ENCODE peak calls at places on chromosomes 11 and 22, in five cellular contexts. E is HepG2, F is upper lobe of right lung, D is body of pancreas, H is thoracic aorta. B is an unnamed sample.

GRCh38 chr11:112368402-112368801 is 107.7 kb upstream of the PLET1 start:
- ATAC-seq in D (no peak), F (no peak), H (no peak), E (no peak), B (no peak)

GRCh38 chr11:13114566-13115465 is 105.7 kb downstream of the RASSF10 start:
- ATAC-seq in F (peak; percentile 67), E (peak; percentile 100), H (no peak), D (peak; percentile 50), B (no peak)

GRCh38 chr11:33258631-33259184 is 1.5 kb downstream of the HIPK3 start:
- ATAC-seq in F (peak; percentile 0), E (peak; percentile 28), H (peak; percentile 7), D (peak; percentile 18), B (peak; percentile 32)

GRCh38 chr11:79564288-79564925 is 123.6 kb upstream of the TENM4 start:
- ATAC-seq in H (no peak), E (no peak), F (peak; percentile 93), D (no peak), B (no peak)

GRCh38 chr11:119809346-119809745 is 80.3 kb upstream of the NECTIN1 start:
- ATAC-seq in E (no peak), D (no peak), H (no peak), F (no peak), B (no peak)

GRCh38 chr22:43511276-43511910 is 99.6 kb downstream of the MPPED1 start:
- ATAC-seq in H (no peak), F (no peak), D (no peak), E (no peak), B (no peak)

GRCh38 chr11:7592706-7593105 is 78.9 kb downstream of the PPFIBP2 start:
- ATAC-seq in D (peak; percentile 49), F (peak; percentile 79), E (no peak), H (no peak), B (no peak)

GRCh38 chr11:131760191-131760951 is 390.0 kb downstream of the NTM start:
- ATAC-seq in F (no peak), E (no peak), H (no peak), D (peak; percentile 45), B (no peak)

GRCh38 chr11:46295312-46295995 is 18.0 kb downstream of the CREB3L1 start:
- ATAC-seq in F (peak; percentile 86), D (peak; percentile 78), H (peak; percentile 47), E (peak; percentile 91), B (peak; percentile 86)

GRCh38 chr11:8707541-8708270 is 25.1 kb downstream of the RPL27A start:
- ATAC-seq in H (no peak), F (no peak), D (peak; percentile 88), E (no peak), B (peak; percentile 74)

GRCh38 chr11:33294224-33294623 is 37.0 kb downstream of the HIPK3 start:
- ATAC-seq in F (no peak), H (no peak), D (no peak), E (no peak), B (no peak)

GRCh38 chr11:75428301-75428724 is 4.7 kb downstream of the KLHL35 start:
- ATAC-seq in H (peak; percentile 81), D (peak; percentile 93), F (peak; percentile 92), E (peak; percentile 81), B (peak; percentile 90)

GRCh38 chr11:68683086-68683951 is 1.0 kb upstream of the GAL start:
- ATAC-seq in F (no peak), D (no peak), H (no peak), E (no peak), B (no peak)

GRCh38 chr11:27471588-27472397 is 797 bp downstream of the LGR4 start:
- ATAC-seq in F (peak; percentile 71), H (peak; percentile 8), E (peak; percentile 14), D (peak; percentile 20), B (peak; percentile 49)

GRCh38 chr11:70117567-70118194 is 39.6 kb downstream of the ANO1 start:
- ATAC-seq in H (no peak), E (no peak), F (no peak), D (peak; percentile 15), B (no peak)

GRCh38 chr11:103961010-103961409 is 75.4 kb upstream of the DDI1 start:
- ATAC-seq in F (no peak), H (no peak), E (no peak), D (no peak), B (no peak)

GRCh38 chr11:32107647-32108046 is 16.8 kb downstream of the RCN1 start:
- ATAC-seq in F (no peak), D (no peak), E (no peak), H (no peak), B (no peak)

GRCh38 chr11:20387262-20388095 is at the start of gene PRMT3:
- ATAC-seq in D (peak; percentile 97), H (peak; percentile 87), E (peak; percentile 90), F (peak; percentile 98), B (peak; percentile 97)

GRCh38 chr11:62555464-62556092 is 9.0 kb upstream of the AHNAK start:
- ATAC-seq in D (no peak), F (peak; percentile 37), E (no peak), H (no peak), B (no peak)

GRCh38 chr11:27215471-27216267 is 147.3 kb downstream of the CCDC34 start:
- ATAC-seq in E (peak; percentile 49), D (peak; percentile 39), F (peak; percentile 85), H (no peak), B (peak; percentile 30)

GRCh38 chr11:113408887-113409286 is 21.3 kb downstream of the ANKK1 start:
- ATAC-seq in F (no peak), D (no peak), H (no peak), E (no peak), B (no peak)

GRCh38 chr11:128776088-128776433 is 82.2 kb downstream of the FLI1 start:
- ATAC-seq in D (no peak), E (no peak), F (no peak), H (no peak), B (no peak)

GRCh38 chr11:14541180-14541579 is 21.0 kb upstream of the PSMA1 start:
- ATAC-seq in D (peak; percentile 36), F (peak; percentile 70), E (peak; percentile 88), H (no peak), B (peak; percentile 69)

GRCh38 chr11:128853556-128853955 is 13.5 kb downstream of the KCNJ1 start:
- ATAC-seq in H (no peak), F (no peak), E (no peak), D (no peak), B (no peak)

GRCh38 chr22:42994276-42994916 is 20.6 kb downstream of the PACSIN2 start:
- ATAC-seq in H (no peak), E (peak; percentile 69), F (peak; percentile 3), D (no peak), B (no peak)

GRCh38 chr22:49619301-49619700 is 208.4 kb downstream of the BRD1 start:
- ATAC-seq in E (no peak), H (no peak), D (no peak), F (no peak), B (no peak)

GRCh38 chr11:85182437-85183109 is 444.6 kb downstream of the DLG2 start:
- ATAC-seq in E (peak; percentile 82), D (peak; percentile 68), F (no peak), H (no peak), B (no peak)
- TF ChIP-seq CTCF in E (no peak), D (no peak), F (no peak), H (no peak), B (peak; percentile 7)

GRCh38 chr11:64339319-64339718 is 685 bp upstream of the CCDC88B start:
- ATAC-seq in D (no peak), E (no peak), H (no peak), F (no peak), B (no peak)

GRCh38 chr11:64341429-64341828 is 1.4 kb downstream of the CCDC88B start:
- ATAC-seq in F (no peak), E (no peak), H (no peak), D (no peak), B (no peak)

GRCh38 chr11:64341851-64342791 is 2.1 kb downstream of the CCDC88B start:
- ATAC-seq in D (peak; percentile 96), F (peak; percentile 93), E (peak; percentile 84), H (peak; percentile 61), B (peak; percentile 95)

GRCh38 chr11:64339754-64340408 is at the start of gene CCDC88B:
- ATAC-seq in E (no peak), D (no peak), H (no peak), F (peak; percentile 48), B (no peak)

GRCh38 chr11:64340671-64341335 is 799 bp downstream of the CCDC88B start:
- ATAC-seq in F (peak; percentile 24), H (no peak), D (no peak), E (peak; percentile 30), B (no peak)
- TF ChIP-seq CTCF in F (no peak), H (no peak), D (no peak), E (no peak), B (no peak)

GRCh38 chr11:65700377-65700776 is 11.7 kb upstream of the KAT5 start:
- ATAC-seq in H (no peak), F (peak; percentile 39), D (no peak), E (no peak), B (no peak)

GRCh38 chr11:65699306-65699705 is 12.7 kb upstream of the KAT5 start:
- ATAC-seq in D (no peak), F (no peak), E (no peak), H (no peak), B (no peak)

GRCh38 chr11:65701686-65702085 is 10.4 kb upstream of the KAT5 start:
- ATAC-seq in H (no peak), E (no peak), D (no peak), F (no peak), B (no peak)

GRCh38 chr11:65708451-65708850 is 3.6 kb upstream of the KAT5 start:
- ATAC-seq in E (no peak), D (no peak), H (no peak), F (no peak), B (no peak)

GRCh38 chr11:65703846-65704245 is 8.2 kb upstream of the KAT5 start:
- ATAC-seq in F (no peak), E (no peak), H (no peak), D (no peak), B (no peak)
- TF ChIP-seq CTCF in F (no peak), E (no peak), H (no peak), D (no peak), B (no peak)

GRCh38 chr11:116534270-116534975 is 238.4 kb downstream of the BUD13 start:
- ATAC-seq in F (no peak), D (no peak), H (no peak), E (no peak), B (no peak)

GRCh38 chr11:116529681-116530080 is 243.1 kb downstream of the BUD13 start:
- ATAC-seq in H (no peak), F (no peak), E (no peak), D (no peak), B (no peak)

GRCh38 chr11:116530705-116531104 is 242.1 kb downstream of the BUD13 start:
- ATAC-seq in D (no peak), F (no peak), E (no peak), H (no peak), B (no peak)

GRCh38 chr11:116533186-116533825 is 239.5 kb downstream of the BUD13 start:
- ATAC-seq in F (no peak), D (no peak), E (no peak), H (no peak), B (no peak)

GRCh38 chr11:116532066-116532465 is 240.7 kb downstream of the BUD13 start:
- ATAC-seq in E (no peak), H (no peak), D (no peak), F (no peak), B (no peak)
- TF ChIP-seq CTCF in E (no peak), H (no peak), D (no peak), F (no peak), B (no peak)